ENCODE peak calls at places on chromosomes 11 and 22, in six cellular contexts. R is hippocampal formation; K is heart right ventricle; I is stimulated activated CD4-positive, alpha-beta T cell treated with anti-CD3 and anti-CD28 coated beads, TNF-alpha, amount 100 ng/mL, for 48 hours; B is aorta; S is stomach. X is an unnamed sample.

GRCh38 chr11:64854534-64855502 is 10.4 kb upstream of the CDC42BPG start:
- DNase-seq in K (peak), I (no peak), B (peak), S (peak), R (no peak), X (peak)

GRCh38 chr22:48394787-48395620 is 1432.7 kb downstream of the BRD1 start:
- DNase-seq in K (no peak), I (no peak), S (no peak), R (no peak), B (peak), X (peak)

GRCh38 chr11:40130427-40130826 is 1329.0 kb downstream of the LRRC4C start:
- DNase-seq in I (no peak), K (no peak), S (no peak), B (no peak), R (peak), X (no peak)

GRCh38 chr11:64372802-64373597 is 14.0 kb downstream of the RPS6KA4 start:
- DNase-seq in S (no peak), K (no peak), R (peak), I (no peak), B (peak), X (no peak)

GRCh38 chr11:94734563-94735275 is 33.4 kb upstream of the AMOTL1 start:
- DNase-seq in I (no peak), B (no peak), K (no peak), R (no peak), S (no peak), X (no peak)

GRCh38 chr11:47406896-47407745 is 1.3 kb upstream of the SLC39A13 start:
- DNase-seq in B (no peak), R (no peak), S (no peak), I (no peak), K (no peak), X (no peak)

GRCh38 chr11:115421338-115422012 is 82.7 kb downstream of the CADM1 start:
- DNase-seq in B (no peak), K (no peak), S (no peak), R (no peak), I (no peak), X (no peak)

GRCh38 chr22:36398602-36399472 is 11.1 kb upstream of the MYH9 start:
- DNase-seq in K (no peak), B (no peak), I (no peak), S (no peak), R (no peak), X (no peak)

GRCh38 chr22:35479359-35479758 is 61.3 kb upstream of the RASD2 start:
- DNase-seq in B (no peak), K (no peak), S (no peak), R (no peak), I (no peak), X (no peak)

GRCh38 chr22:50671641-50672040 is 982 bp upstream of the SHANK3 start:
- DNase-seq in R (no peak), K (peak), I (no peak), S (no peak), B (no peak), X (peak)

GRCh38 chr22:32466496-32466895 is 2.2 kb upstream of the BPIFC start:
- DNase-seq in R (no peak), S (no peak), K (no peak), I (no peak), B (no peak), X (no peak)

GRCh38 chr11:106344392-106344791 is 266.9 kb downstream of the AASDHPPT start:
- DNase-seq in K (no peak), B (no peak), S (no peak), R (no peak), I (no peak), X (no peak)

GRCh38 chr11:19952101-19952605 is 208.1 kb downstream of the DBX1 start:
- DNase-seq in K (no peak), B (no peak), I (no peak), R (no peak), S (no peak), X (no peak)

GRCh38 chr22:41725510-41726110 is 26.3 kb downstream of the MEI1 start:
- DNase-seq in R (no peak), B (no peak), I (no peak), S (no peak), K (no peak), X (no peak)

GRCh38 chr22:33723915-33724314 is 196.4 kb downstream of the LARGE1 start:
- DNase-seq in B (no peak), K (no peak), S (no peak), R (no peak), I (no peak), X (no peak)

GRCh38 chr11:45610627-45611026 is 54.8 kb downstream of the CHST1 start:
- DNase-seq in R (no peak), B (no peak), I (no peak), S (no peak), K (peak), X (no peak)

GRCh38 chr11:69240332-69241074 is 53.5 kb upstream of the MYEOV start:
- DNase-seq in B (peak), R (no peak), I (no peak), S (peak), K (no peak), X (peak)

X was measured in right atrium auricular region.